ENCODE peak calls at places on chromosomes 1 and 21, in four cellular contexts. One of them, this sample, is unnamed.

GRCh38 chr21:35075546-35075945 is 26.4 kb upstream of the RUNX1 start:
- DNase-seq in IMR-90: peak
- DNase-seq in GM12892: no peak
- DNase-seq in transverse colon: no peak
- DNase-seq in this sample: no peak

GRCh38 chr1:209662879-209663327 is 10.7 kb upstream of the LAMB3 start:
- DNase-seq in IMR-90: no peak
- DNase-seq in GM12892: no peak
- DNase-seq in transverse colon: no peak
- DNase-seq in this sample: no peak

GRCh38 chr1:68375919-68376318 is 73.8 kb downstream of the RPE65 start:
- DNase-seq in IMR-90: peak
- DNase-seq in GM12892: no peak
- DNase-seq in transverse colon: no peak
- DNase-seq in this sample: no peak

GRCh38 chr1:28118640-28119307 is 30.4 kb upstream of the EYA3 start:
- DNase-seq in IMR-90: no peak
- DNase-seq in GM12892: no peak
- DNase-seq in transverse colon: no peak
- DNase-seq in this sample: no peak

GRCh38 chr1:228152918-228153258 is 3.2 kb downstream of the GJC2 start:
- DNase-seq in IMR-90: no peak
- DNase-seq in GM12892: no peak
- DNase-seq in transverse colon: no peak
- DNase-seq in this sample: no peak

GRCh38 chr1:90162216-90162615 is 167.3 kb downstream of the ZNF326 start:
- DNase-seq in IMR-90: no peak
- DNase-seq in GM12892: no peak
- DNase-seq in transverse colon: no peak
- DNase-seq in this sample: no peak

GRCh38 chr1:227730630-227731151 is 4.4 kb downstream of the JMJD4 start:
- DNase-seq in IMR-90: no peak
- DNase-seq in GM12892: no peak
- DNase-seq in transverse colon: no peak
- DNase-seq in this sample: no peak

GRCh38 chr1:174841747-174842146 is 158.0 kb upstream of the CACYBP start:
- DNase-seq in IMR-90: no peak
- DNase-seq in GM12892: no peak
- DNase-seq in transverse colon: no peak
- DNase-seq in this sample: no peak

GRCh38 chr1:9687120-9687875 is 35.8 kb downstream of the PIK3CD start:
- DNase-seq in IMR-90: peak
- DNase-seq in GM12892: peak
- DNase-seq in transverse colon: peak
- DNase-seq in this sample: peak

GRCh38 chr1:21293537-21294265 is 3.4 kb upstream of the ECE1 start:
- DNase-seq in IMR-90: no peak
- DNase-seq in GM12892: peak
- DNase-seq in transverse colon: no peak
- DNase-seq in this sample: no peak

GRCh38 chr1:182802006-182802798 is 12.6 kb downstream of the NPL start:
- DNase-seq in IMR-90: no peak
- DNase-seq in GM12892: no peak
- DNase-seq in transverse colon: no peak
- DNase-seq in this sample: no peak

GRCh38 chr1:106637566-106637965 is 418.9 kb upstream of the PRMT6 start:
- DNase-seq in IMR-90: no peak
- DNase-seq in GM12892: no peak
- DNase-seq in transverse colon: no peak
- DNase-seq in this sample: no peak

GRCh38 chr1:983736-984475 is 2.0 kb upstream of the PERM1 start:
- DNase-seq in IMR-90: no peak
- DNase-seq in GM12892: peak
- DNase-seq in transverse colon: peak
- DNase-seq in this sample: no peak

GRCh38 chr1:194367121-194367520 is 1180.7 kb upstream of the B3GALT2 start:
- DNase-seq in IMR-90: no peak
- DNase-seq in GM12892: no peak
- DNase-seq in transverse colon: no peak
- DNase-seq in this sample: no peak

GRCh38 chr1:22750671-22751016 is 40.0 kb downstream of the EPHB2 start:
- DNase-seq in IMR-90: no peak
- DNase-seq in GM12892: no peak
- DNase-seq in transverse colon: no peak
- DNase-seq in this sample: no peak

GRCh38 chr1:230422221-230422981 is 3.7 kb downstream of the PGBD5 start:
- DNase-seq in IMR-90: no peak
- DNase-seq in GM12892: no peak
- DNase-seq in transverse colon: no peak
- DNase-seq in this sample: no peak
- TF ChIP-seq POLR2A in IMR-90: no peak
- TF ChIP-seq POLR2A in GM12892: no peak
- TF ChIP-seq POLR2A in transverse colon: no peak
- TF ChIP-seq POLR2A in this sample: no peak

GRCh38 chr1:54571803-54572202 is 23.8 kb downstream of the ACOT11 start:
- DNase-seq in IMR-90: no peak
- DNase-seq in GM12892: no peak
- DNase-seq in transverse colon: no peak
- DNase-seq in this sample: no peak

GRCh38 chr1:54567961-54568360 is 19.9 kb downstream of the ACOT11 start:
- DNase-seq in IMR-90: peak
- DNase-seq in GM12892: no peak
- DNase-seq in transverse colon: no peak
- DNase-seq in this sample: no peak

GRCh38 chr1:54571326-54571725 is 23.3 kb downstream of the ACOT11 start:
- DNase-seq in IMR-90: no peak
- DNase-seq in GM12892: no peak
- DNase-seq in transverse colon: no peak
- DNase-seq in this sample: no peak

GRCh38 chr1:54570161-54570560 is 22.1 kb downstream of the ACOT11 start:
- DNase-seq in IMR-90: no peak
- DNase-seq in GM12892: no peak
- DNase-seq in transverse colon: no peak
- DNase-seq in this sample: no peak

GRCh38 chr1:54569339-54569738 is 21.3 kb downstream of the ACOT11 start:
- DNase-seq in IMR-90: no peak
- DNase-seq in GM12892: no peak
- DNase-seq in transverse colon: no peak
- DNase-seq in this sample: peak
- TF ChIP-seq POLR2A in IMR-90: no peak
- TF ChIP-seq POLR2A in GM12892: no peak
- TF ChIP-seq POLR2A in transverse colon: no peak
- TF ChIP-seq POLR2A in this sample: no peak

GRCh38 chr21:32974653-32975052 is 51.1 kb upstream of the OLIG2 start:
- DNase-seq in IMR-90: no peak
- DNase-seq in GM12892: no peak
- DNase-seq in transverse colon: no peak
- DNase-seq in this sample: no peak
- TF ChIP-seq POLR2A in IMR-90: no peak
- TF ChIP-seq POLR2A in GM12892: no peak
- TF ChIP-seq POLR2A in transverse colon: no peak
- TF ChIP-seq POLR2A in this sample: no peak

GRCh38 chr21:43731891-43732711 is 13.2 kb downstream of the PDXK start:
- DNase-seq in IMR-90: no peak
- DNase-seq in GM12892: no peak
- DNase-seq in transverse colon: no peak
- DNase-seq in this sample: no peak

GRCh38 chr21:43726686-43727570 is 8.0 kb downstream of the PDXK start:
- DNase-seq in IMR-90: no peak
- DNase-seq in GM12892: no peak
- DNase-seq in transverse colon: no peak
- DNase-seq in this sample: no peak

GRCh38 chr21:43731476-43731875 is 12.5 kb downstream of the PDXK start:
- DNase-seq in IMR-90: no peak
- DNase-seq in GM12892: no peak
- DNase-seq in transverse colon: no peak
- DNase-seq in this sample: no peak

GRCh38 chr21:43727571-43728466 is 8.9 kb downstream of the PDXK start:
- DNase-seq in IMR-90: peak
- DNase-seq in GM12892: no peak
- DNase-seq in transverse colon: no peak
- DNase-seq in this sample: peak

DNA sequence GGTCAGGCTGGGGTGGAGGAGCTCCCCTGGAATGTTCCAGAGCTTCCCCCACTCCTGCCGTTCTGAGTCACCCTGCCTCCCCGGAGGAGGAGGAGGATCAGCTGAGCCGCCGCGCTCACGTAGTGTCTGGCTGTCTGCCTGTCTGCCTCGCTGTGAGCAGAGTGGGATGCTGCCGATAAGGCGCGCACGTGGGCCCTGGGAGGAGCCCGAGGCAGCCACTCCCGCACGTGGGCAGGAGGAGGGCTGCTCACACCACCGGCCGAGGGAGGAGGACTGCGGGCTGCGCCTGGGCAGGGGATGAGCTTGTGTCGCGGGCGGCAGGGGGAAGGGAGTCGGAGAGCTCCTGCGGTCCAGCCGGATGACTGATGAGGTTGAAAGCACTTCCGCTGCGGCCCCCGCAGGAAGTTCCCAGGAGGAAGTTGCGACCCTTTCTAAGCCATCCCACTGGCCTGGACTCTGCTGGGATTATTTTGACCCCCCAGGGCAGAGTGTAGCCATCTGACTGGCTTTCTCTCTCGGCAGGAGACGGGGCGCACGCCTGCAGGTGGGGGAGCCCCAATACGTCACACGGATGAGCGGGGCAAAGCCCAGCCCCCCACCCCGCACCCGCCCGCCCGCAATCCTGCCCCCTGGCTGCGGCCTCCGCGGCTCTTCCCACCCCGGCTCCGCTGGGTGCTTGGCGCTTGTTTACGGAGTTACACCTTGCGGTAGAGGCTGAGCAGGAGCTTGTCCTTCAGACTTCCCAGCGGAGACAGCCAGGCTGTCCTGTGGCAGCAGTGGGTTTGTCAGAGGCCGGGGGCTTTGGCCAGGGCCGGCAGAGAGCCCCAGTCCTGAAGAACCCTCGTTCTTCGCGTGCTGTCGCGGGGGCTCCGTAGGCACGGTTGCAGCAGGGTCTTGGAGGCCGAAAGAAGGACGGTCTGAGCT is 9.8 kb downstream of the PDXK start:
- DNase-seq in IMR-90: peak
- DNase-seq in GM12892: peak
- DNase-seq in transverse colon: peak
- DNase-seq in this sample: peak
- TF ChIP-seq POLR2A in IMR-90: peak
- TF ChIP-seq POLR2A in GM12892: peak
- TF ChIP-seq POLR2A in transverse colon: peak
- TF ChIP-seq POLR2A in this sample: peak

GRCh38 chr1:32724678-32725594 is 22.4 kb upstream of the SYNC start:
- DNase-seq in IMR-90: peak
- DNase-seq in GM12892: no peak
- DNase-seq in transverse colon: peak
- DNase-seq in this sample: peak
- TF ChIP-seq POLR2A in IMR-90: no peak
- TF ChIP-seq POLR2A in GM12892: no peak
- TF ChIP-seq POLR2A in transverse colon: no peak
- TF ChIP-seq POLR2A in this sample: no peak

DNA sequence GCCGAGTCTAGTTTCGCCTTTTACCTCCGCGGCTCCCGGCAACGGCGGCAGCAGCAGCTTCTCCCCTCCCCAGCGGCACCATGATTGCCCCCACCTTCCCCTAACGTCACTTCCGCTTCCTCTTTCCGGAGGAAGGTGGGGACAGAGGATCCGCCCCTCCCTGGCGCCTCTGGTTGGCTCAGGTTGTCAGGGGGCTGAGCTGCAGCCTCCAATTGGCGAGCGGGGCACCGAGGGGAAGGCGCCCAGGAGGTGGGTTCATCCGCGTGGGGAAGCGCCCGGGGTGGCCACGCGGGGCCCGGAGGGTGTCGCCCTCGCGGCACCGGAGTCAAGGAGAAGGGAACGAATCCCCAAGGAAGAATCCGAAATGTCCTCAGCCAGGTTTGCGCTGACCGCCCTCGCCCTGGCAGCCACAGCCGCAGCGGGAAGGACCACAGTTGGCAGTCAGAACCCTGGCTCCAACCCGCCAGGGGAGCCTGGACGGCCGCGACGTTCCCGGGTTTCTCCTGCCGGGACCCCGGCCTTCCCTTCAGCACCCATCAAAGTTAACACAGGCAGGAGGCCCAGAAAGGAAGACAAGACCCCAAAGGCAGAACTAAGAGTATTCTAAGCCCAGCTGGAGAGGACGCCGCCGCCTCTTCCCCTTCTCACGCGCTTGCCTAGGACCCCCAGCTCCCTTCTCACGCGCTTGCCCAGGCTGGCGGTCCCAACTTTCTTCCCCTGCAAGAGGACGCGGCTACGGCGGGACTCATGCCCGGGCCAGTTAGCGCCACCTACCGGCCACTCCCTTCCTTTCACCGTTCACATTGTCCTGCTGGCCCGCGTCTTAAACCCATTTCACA is at the start of gene MTF1:
- DNase-seq in IMR-90: peak
- DNase-seq in GM12892: peak
- DNase-seq in transverse colon: peak
- DNase-seq in this sample: peak
- TF ChIP-seq POLR2A in IMR-90: peak
- TF ChIP-seq POLR2A in GM12892: peak
- TF ChIP-seq POLR2A in transverse colon: peak
- TF ChIP-seq POLR2A in this sample: peak